ENCODE peak calls at places on chromosomes 6 and 20, in seven cellular contexts. K is fibroblast of mammary gland; V is tibial nerve; X is adrenal gland; E is trophoblast cell; G is foreskin melanocyte; W is stimulated activated CD8-positive, alpha-beta memory T cell treated with anti-CD3 and anti-CD28 coated beads, Interleukin-15, amount 100 ng/mL, for 24 hours. R is an unnamed sample.

GRCh38 chr6:3001773-3002293 is 2.1 kb downstream of the NQO2 start:
- DNase-seq in V (peak), W (no peak), X (no peak), K (peak), E (peak), G (peak), R (peak)

GRCh38 chr20:57061058-57061900 is 205.2 kb downstream of the BMP7 start:
- DNase-seq in G (no peak), W (no peak), V (no peak), K (no peak), E (peak), X (no peak), R (peak)

GRCh38 chr6:15872252-15873103 is 209.7 kb upstream of the DTNBP1 start:
- DNase-seq in G (peak), V (no peak), E (no peak), W (no peak), X (no peak), K (peak), R (peak)

GRCh38 chr20:24678351-24679106 is 209.1 kb downstream of the SYNDIG1 start:
- DNase-seq in W (no peak), V (no peak), K (no peak), E (peak), X (no peak), G (no peak), R (no peak)

GRCh38 chr6:154821099-154821498 is 87.9 kb downstream of the SCAF8 start:
- DNase-seq in E (no peak), W (no peak), K (no peak), G (no peak), V (no peak), X (no peak), R (no peak)

GRCh38 chr6:170094686-170095272 is 196.1 kb downstream of the DLL1 start:
- DNase-seq in V (no peak), E (no peak), X (no peak), K (no peak), W (no peak), G (no peak), R (no peak)

GRCh38 chr6:37688088-37688850 is 9.4 kb downstream of the MDGA1 start:
- DNase-seq in X (peak), V (no peak), W (no peak), K (no peak), E (no peak), G (no peak), R (no peak)

GRCh38 chr6:152341596-152341995 is 295.6 kb downstream of the SYNE1 start:
- DNase-seq in E (no peak), G (peak), V (no peak), K (no peak), X (no peak), W (no peak), R (no peak)

GRCh38 chr6:116352515-116353471 is 18.0 kb upstream of the DSE start:
- DNase-seq in K (peak), W (no peak), V (peak), E (peak), X (no peak), G (peak), R (no peak)

GRCh38 chr6:168703970-168704369 is 263.0 kb downstream of the SMOC2 start:
- DNase-seq in W (no peak), K (no peak), X (peak), V (no peak), E (no peak), G (no peak), R (no peak)

GRCh38 chr20:64035066-64035932 is 683 bp upstream of the C20orf204 start:
- DNase-seq in G (no peak), K (no peak), W (no peak), X (no peak), V (no peak), E (no peak), R (no peak)

GRCh38 chr6:27865952-27866369 is 46.2 kb downstream of the OR2B2 start:
- DNase-seq in E (no peak), V (no peak), X (no peak), K (no peak), W (no peak), G (no peak), R (no peak)

GRCh38 chr20:16528078-16528477 is 45.2 kb downstream of the KIF16B start:
- DNase-seq in G (no peak), K (peak), V (no peak), X (peak), E (peak), W (no peak), R (no peak)

GRCh38 chr6:44268095-44268628 is 2.1 kb upstream of the TMEM151B start:
- DNase-seq in G (no peak), K (peak), V (peak), W (no peak), E (peak), X (peak), R (peak)

GRCh38 chr6:117270121-117270959 is 5.0 kb downstream of the VGLL2 start:
- DNase-seq in K (peak), V (no peak), X (no peak), E (peak), W (no peak), G (no peak), R (no peak)

GRCh38 chr6:127938701-127939100 is 37.8 kb upstream of the THEMIS start:
- DNase-seq in W (no peak), K (peak), E (peak), X (no peak), V (no peak), G (peak), R (peak)

GRCh38 chr20:21106171-21106694 is at the start of gene LINC00237:
- DNase-seq in G (no peak), V (no peak), E (no peak), K (no peak), X (no peak), W (no peak), R (no peak)

GRCh38 chr6:135935951-135936601 is 84.6 kb downstream of the PDE7B start:
- DNase-seq in K (peak), X (no peak), E (no peak), W (no peak), G (no peak), V (no peak), R (peak)

GRCh38 chr6:39228111-39228971 is 934 bp downstream of the KCNK5 start:
- DNase-seq in E (peak), W (peak), G (no peak), X (no peak), V (no peak), K (no peak), R (no peak)

GRCh38 chr6:1124885-1125284 is 187.0 kb upstream of the FOXQ1 start:
- DNase-seq in W (no peak), E (no peak), X (no peak), G (no peak), V (no peak), K (no peak), R (no peak)

GRCh38 chr6:73388800-73389512 is 5.7 kb upstream of the DDX43 start:
- DNase-seq in X (peak), G (peak), K (peak), E (peak), V (peak), W (peak), R (peak)

GRCh38 chr6:89940225-89941027 is 46.2 kb downstream of the GJA10 start:
- DNase-seq in X (peak), V (peak), W (no peak), G (peak), K (peak), E (peak), R (peak)

GRCh38 chr20:17530716-17531536 is at the start of gene BFSP1:
- DNase-seq in G (no peak), W (peak), X (peak), V (no peak), E (peak), K (peak), R (no peak)

GRCh38 chr20:46253391-46253790 is 54.9 kb downstream of the CDH22 start:
- DNase-seq in K (peak), X (peak), V (no peak), G (peak), W (no peak), E (no peak), R (peak)

GRCh38 chr6:165823609-165824326 is 160.7 kb upstream of the PDE10A start:
- DNase-seq in E (no peak), V (no peak), W (no peak), G (no peak), K (no peak), X (no peak), R (no peak)

GRCh38 chr6:91716361-91716760 is 1129.5 kb upstream of the MAP3K7 start:
- DNase-seq in E (no peak), G (no peak), W (no peak), V (no peak), X (no peak), K (no peak), R (no peak)

GRCh38 chr20:10427060-10427692 is 6.8 kb downstream of the MKKS start:
- DNase-seq in G (peak), K (peak), X (peak), W (no peak), V (peak), E (peak), R (peak)

GRCh38 chr6:105911106-105911629 is 175.0 kb upstream of the PRDM1 start:
- DNase-seq in K (no peak), V (no peak), E (no peak), X (no peak), W (no peak), G (no peak), R (no peak)

GRCh38 chr6:156427345-156427744 is 349.8 kb upstream of the ARID1B start:
- DNase-seq in V (peak), E (peak), G (peak), X (no peak), K (peak), W (no peak), R (no peak)

GRCh38 chr6:134424131-134424794 is 106.4 kb upstream of the SGK1 start:
- DNase-seq in X (no peak), G (no peak), K (peak), W (no peak), E (peak), V (no peak), R (no peak)

GRCh38 chr6:44201638-44202303 is 15.0 kb upstream of the MYMX start:
- DNase-seq in E (peak), K (no peak), W (no peak), G (no peak), X (no peak), V (no peak), R (no peak)

GRCh38 chr6:77880501-77880900 is 227.7 kb downstream of the MEI4 start:
- DNase-seq in K (peak), W (no peak), V (no peak), E (peak), X (no peak), G (no peak), R (no peak)

GRCh38 chr6:13355043-13355945 is 27.0 kb upstream of the TBC1D7 start:
- DNase-seq in K (peak), W (no peak), X (no peak), E (peak), V (no peak), G (peak), R (peak)

GRCh38 chr6:50410577-50410976 is 302.7 kb upstream of the TFAP2D start:
- DNase-seq in E (no peak), V (no peak), G (no peak), X (no peak), W (no peak), K (no peak), R (no peak)

GRCh38 chr6:30463651-30464618 is 25.4 kb upstream of the HLA-E start:
- DNase-seq in E (peak), X (no peak), K (peak), G (no peak), W (peak), V (no peak), R (no peak)

R was measured in COLO829.